ENCODE peak calls at places on chromosomes 4 and X, in four cellular contexts. L is thoracic aorta, V is tibial nerve, G is endothelial cell. J is an unnamed sample.

GRCh38 chr4:14294611-14295010 is 667.1 kb upstream of the BOD1L1 start:
- DNase-seq in L (no peak), V (no peak), G (no peak), J (no peak)

GRCh38 chr4:107034091-107034698 is 1.9 kb downstream of the DKK2 start:
- DNase-seq in L (no peak), V (peak), G (peak), J (peak)

GRCh38 chr4:108890491-108890890 is 127.6 kb upstream of the ETNPPL start:
- DNase-seq in L (no peak), V (no peak), G (no peak), J (no peak)

GRCh38 chrX:153708415-153708814 is 15.8 kb downstream of the BCAP31 start:
- DNase-seq in L (no peak), V (no peak), G (peak), J (peak)

GRCh38 chr4:177380730-177381287 is 61.4 kb downstream of the AGA start:
- DNase-seq in L (no peak), V (no peak), G (no peak), J (no peak)

GRCh38 chr4:15089979-15090378 is 87.7 kb downstream of the CPEB2 start:
- DNase-seq in L (no peak), V (no peak), G (no peak), J (no peak)

GRCh38 chrX:24023972-24024664 is 2.9 kb downstream of the KLHL15 start:
- DNase-seq in L (no peak), V (no peak), G (no peak), J (no peak)

GRCh38 chrX:47191331-47191730 is 2.3 kb upstream of the UBA1 start:
- DNase-seq in L (no peak), V (no peak), G (peak), J (peak)

GRCh38 chrX:133685806-133686205 is 270.5 kb upstream of the GPC4 start:
- DNase-seq in L (no peak), V (no peak), G (no peak), J (no peak)

GRCh38 chrX:16977771-16978170 is 31.3 kb downstream of the REPS2 start:
- DNase-seq in L (no peak), V (no peak), G (no peak), J (no peak)

GRCh38 chr4:176271749-176272148 is 2.7 kb upstream of the ASB5 start:
- DNase-seq in L (no peak), V (no peak), G (no peak), J (no peak)

GRCh38 chr4:6859543-6859942 is 50.1 kb upstream of the TBC1D14 start:
- DNase-seq in L (no peak), V (no peak), G (no peak), J (no peak)

GRCh38 chr4:173415885-173416658 is 17.2 kb upstream of the SCRG1 start:
- DNase-seq in L (no peak), V (peak), G (no peak), J (no peak)

GRCh38 chr4:3514221-3514780 is 17.9 kb downstream of the LRPAP1 start:
- DNase-seq in L (no peak), V (no peak), G (no peak), J (no peak)

GRCh38 chr4:155900402-155900801 is 3.1 kb upstream of the TDO2 start:
- DNase-seq in L (no peak), V (no peak), G (no peak), J (no peak)

GRCh38 chr4:108078024-108078733 is 88.5 kb downstream of the HADH start:
- DNase-seq in L (no peak), V (no peak), G (no peak), J (no peak)

GRCh38 chrX:117196481-117196880 is 733.7 kb upstream of the CT83 start:
- DNase-seq in L (no peak), V (no peak), G (no peak), J (no peak)

GRCh38 chr4:132982151-132982550 is 166.9 kb upstream of the PCDH10 start:
- DNase-seq in L (no peak), V (no peak), G (no peak), J (no peak)

GRCh38 chrX:3134316-3134715 is 93.0 kb downstream of the ARSF start:
- DNase-seq in L (no peak), V (no peak), G (no peak), J (no peak)

GRCh38 chr4:22029803-22030202 is 81.2 kb upstream of the KCNIP4 start:
- DNase-seq in L (no peak), V (no peak), G (no peak), J (peak)

GRCh38 chr4:123597586-123597985 is 201.0 kb downstream of the SPRY1 start:
- DNase-seq in L (no peak), V (no peak), G (no peak), J (no peak)

GRCh38 chr4:70559216-70559830 is 32.7 kb upstream of the AMBN start:
- DNase-seq in L (no peak), V (no peak), G (peak), J (peak)

GRCh38 chr4:128587382-128587781 is 222.1 kb upstream of the JADE1 start:
- DNase-seq in L (no peak), V (no peak), G (no peak), J (no peak)

GRCh38 chr4:128579454-128579853 is 230.0 kb upstream of the JADE1 start:
- DNase-seq in L (no peak), V (no peak), G (no peak), J (no peak)

GRCh38 chr4:128582319-128582948 is 227.1 kb upstream of the JADE1 start:
- DNase-seq in L (no peak), V (no peak), G (no peak), J (no peak)

GRCh38 chr4:128589384-128589957 is 220.0 kb upstream of the JADE1 start:
- DNase-seq in L (no peak), V (no peak), G (no peak), J (no peak)

DNA sequence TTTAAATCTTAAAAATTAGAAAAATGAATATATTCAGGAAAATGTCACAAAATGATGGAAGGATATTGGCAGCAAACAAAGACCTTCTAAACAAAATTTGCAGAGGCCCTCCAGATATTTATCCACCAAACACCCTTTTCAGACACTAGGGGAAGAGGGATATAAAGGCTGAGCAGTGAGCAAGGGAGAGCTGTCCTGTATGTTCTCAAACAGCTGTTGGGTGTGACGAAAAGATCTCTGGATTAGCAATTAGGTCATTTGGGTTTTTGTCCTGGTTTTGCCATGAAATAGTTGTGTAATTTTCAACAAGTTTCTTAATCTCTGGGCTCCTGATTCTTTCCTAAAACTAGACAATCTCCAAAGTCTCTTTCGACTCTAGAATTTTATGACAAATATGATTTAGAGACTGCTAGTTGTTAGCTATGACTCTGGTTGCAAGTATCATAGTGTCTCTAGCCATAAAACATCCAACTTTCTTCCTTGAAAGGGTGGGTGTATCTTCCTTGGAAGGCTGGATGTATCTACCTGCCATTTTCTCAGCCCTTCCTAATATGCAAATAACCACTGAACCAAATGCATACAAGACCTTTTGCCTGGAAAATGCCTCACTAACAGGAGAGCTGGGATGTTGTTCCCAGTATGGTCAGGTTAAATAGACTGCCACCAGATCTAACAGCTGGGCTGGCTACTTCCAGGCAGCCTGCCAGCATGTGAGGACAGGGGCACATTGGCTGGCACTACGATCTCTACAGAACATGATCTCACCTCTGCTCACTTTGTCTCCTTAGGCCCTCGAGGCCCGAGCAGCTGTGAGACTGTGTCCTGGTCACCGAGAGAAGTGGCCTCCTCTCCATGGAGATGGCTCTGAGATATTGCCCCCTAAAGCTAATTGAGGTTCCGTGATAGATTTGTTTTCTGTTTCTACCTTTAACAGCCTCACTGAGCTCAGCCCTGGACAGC is 225.5 kb upstream of the JADE1 start:
- DNase-seq in L (no peak), V (no peak), G (no peak), J (no peak)
- TF ChIP-seq CTCF in L (no peak), V (no peak), G (no peak), J (no peak)

GRCh38 chr4:23932935-23933334 is 43.1 kb upstream of the PPARGC1A start:
- DNase-seq in L (no peak), V (no peak), G (no peak), J (no peak)
- TF ChIP-seq CTCF in L (no peak), V (no peak), G (no peak), J (no peak)

GRCh38 chr4:154744341-154744948 is 645 bp downstream of the LRAT start:
- DNase-seq in L (no peak), V (no peak), G (no peak), J (no peak)
- TF ChIP-seq CTCF in L (no peak), V (no peak), G (no peak), J (no peak)

DNA sequence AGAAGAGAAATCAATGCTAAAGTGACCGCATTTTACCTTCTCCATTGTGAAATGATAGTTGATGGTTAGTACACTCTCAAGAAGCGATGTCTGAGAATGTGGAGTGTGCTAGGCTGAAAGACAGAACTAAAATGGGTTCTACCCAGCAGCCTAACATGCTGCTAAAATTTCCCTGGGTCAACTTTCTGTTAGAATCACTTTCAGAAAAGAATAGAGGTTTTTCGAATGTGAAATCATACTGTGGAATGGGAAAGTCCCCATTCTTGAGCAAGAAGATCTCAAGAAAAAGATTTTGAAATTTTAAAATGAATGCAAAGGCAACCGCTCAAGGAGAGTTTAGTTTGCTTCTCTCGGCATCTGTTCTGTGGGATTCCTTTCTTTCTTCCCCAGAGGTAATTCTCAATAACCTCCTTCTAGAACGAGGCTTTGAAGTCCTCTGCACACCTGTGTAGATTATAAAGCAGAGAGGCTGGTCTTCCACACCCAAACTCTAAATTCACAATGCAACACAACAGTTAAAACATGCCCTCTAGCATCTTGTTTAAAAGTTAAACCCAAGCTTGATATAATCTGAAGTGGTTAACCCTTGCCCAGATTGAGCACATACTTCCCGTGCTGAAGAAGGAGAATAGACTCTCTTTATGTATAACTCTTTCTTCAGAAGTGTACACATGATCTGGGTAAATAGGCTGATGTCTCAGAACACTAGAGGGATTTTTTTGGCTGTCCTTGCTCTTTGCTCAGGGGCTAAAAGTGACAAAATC is 208.7 kb upstream of the KLF3 start:
- DNase-seq in L (no peak), V (no peak), G (no peak), J (no peak)
- TF ChIP-seq CTCF in L (no peak), V (no peak), G (no peak), J (no peak)

DNA sequence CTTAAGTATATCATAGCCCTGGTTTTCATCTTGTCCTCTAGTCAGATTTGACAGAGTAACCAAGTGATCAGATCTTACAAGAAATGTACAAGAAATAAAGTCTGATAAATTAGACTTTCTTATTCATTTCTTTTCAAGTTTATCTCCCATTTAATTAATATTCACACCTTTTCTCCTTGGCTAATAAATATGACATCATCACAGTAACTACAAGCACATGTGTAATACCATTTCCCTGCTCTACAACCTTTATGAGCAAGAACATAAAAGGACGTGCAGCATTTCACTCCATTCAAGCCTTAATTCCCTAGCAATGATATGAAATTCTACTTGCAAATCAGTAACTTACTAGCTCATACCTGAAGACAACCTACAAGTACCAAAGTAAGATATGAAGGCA is 88.5 kb downstream of the BRWD3 start:
- DNase-seq in L (no peak), V (no peak), G (no peak), J (no peak)
- TF ChIP-seq CTCF in L (no peak), V (no peak), G (no peak), J (no peak)

GRCh38 chrX:78092296-78092695 is 11.8 kb upstream of the PGK1 start:
- DNase-seq in L (no peak), V (no peak), G (peak), J (peak)
- TF ChIP-seq CTCF in L (no peak), V (no peak), G (no peak), J (peak)

J was measured in Calu3.